ENCODE peak calls at places on chromosome 13, in six cellular contexts. H, T, Z, J, Q and R are unnamed samples.

GRCh38 chr13:21481359-21481758 is 22.3 kb upstream of the ZDHHC20 start:
- DNase-seq in J (no peak), T (no peak), Z (no peak), Q (no peak), H (no peak), R (no peak)

GRCh38 chr13:97125051-97125809 is 96.9 kb upstream of the MBNL2 start:
- DNase-seq in H (no peak), Q (no peak), T (peak; percentile 85), J (peak; percentile 75), Z (no peak), R (peak; percentile 75)

GRCh38 chr13:48412881-48413351 is at the start of gene LPAR6:
- DNase-seq in J (peak; percentile 86), H (no peak), Z (no peak), T (no peak), Q (no peak), R (peak; percentile 79)

GRCh38 chr13:32125746-32126145 is 94.2 kb downstream of the FRY start:
- DNase-seq in Q (no peak), J (no peak), Z (no peak), H (no peak), T (no peak), R (peak; percentile 73)

GRCh38 chr13:107339209-107339608 is 771.3 kb upstream of the ARGLU1 start:
- DNase-seq in J (no peak), Q (no peak), H (no peak), Z (no peak), T (no peak), R (no peak)

GRCh38 chr13:95228130-95228529 is 73.1 kb downstream of the ABCC4 start:
- DNase-seq in T (no peak), J (no peak), H (no peak), Z (no peak), Q (no peak), R (no peak)

GRCh38 chr13:42553098-42554046 is 20.6 kb upstream of the TNFSF11 start:
- DNase-seq in Z (no peak), Q (peak; percentile 37), J (peak; percentile 53), H (no peak), T (no peak), R (peak; percentile 66)

GRCh38 chr13:51000576-51001260 is 91.1 kb downstream of the RNASEH2B start:
- DNase-seq in J (peak; percentile 66), Q (peak; percentile 11), H (no peak), Z (no peak), T (no peak), R (peak; percentile 85)

GRCh38 chr13:105627270-105627669 is 908.2 kb downstream of the EFNB2 start:
- DNase-seq in Z (no peak), Q (no peak), J (peak; percentile 5), T (no peak), H (no peak), R (no peak)

GRCh38 chr13:40762849-40763248 is 8.1 kb downstream of the MRPS31 start:
- DNase-seq in Q (no peak), J (no peak), Z (no peak), T (no peak), H (no peak), R (peak; percentile 33)

GRCh38 chr13:89324582-89324981 is 1653.4 kb downstream of the SLITRK5 start:
- DNase-seq in H (no peak), Q (no peak), J (no peak), Z (no peak), T (no peak), R (no peak)

GRCh38 chr13:20489185-20489820 is 36.4 kb downstream of the CRYL1 start:
- DNase-seq in J (peak; percentile 46), T (no peak), Z (peak; percentile 49), H (peak; percentile 55), Q (no peak), R (no peak)

GRCh38 chr13:91242652-91243051 is 104.8 kb upstream of the MIR17HG start:
- DNase-seq in H (no peak), J (peak; percentile 1), Z (no peak), Q (no peak), T (no peak), R (no peak)

GRCh38 chr13:94696171-94696570 is 16.2 kb downstream of the SOX21 start:
- DNase-seq in H (no peak), Z (no peak), Q (no peak), T (no peak), J (no peak), R (no peak)

GRCh38 chr13:99542788-99543406 is 41.6 kb downstream of the TM9SF2 start:
- DNase-seq in Z (no peak), H (peak; percentile 62), J (no peak), Q (no peak), T (no peak), R (no peak)

GRCh38 chr13:98484289-98485219 is 92.4 kb downstream of the STK24 start:
- DNase-seq in Q (no peak), J (peak; percentile 89), Z (peak; percentile 85), H (no peak), T (peak; percentile 90), R (peak; percentile 90)
- TF ChIP-seq CTCF in Q (no peak), J (no peak), Z (no peak), H (no peak), T (no peak), R (peak; percentile 11)

GRCh38 chr13:46179576-46180368 is 2.2 kb downstream of the LCP1 start:
- DNase-seq in Z (peak; percentile 43), J (no peak), Q (no peak), H (peak; percentile 72), T (no peak), R (no peak)

GRCh38 chr13:46178821-46179220 is 3.2 kb downstream of the LCP1 start:
- DNase-seq in T (no peak), J (no peak), Q (no peak), Z (no peak), H (no peak), R (no peak)

GRCh38 chr13:46178143-46178542 is 3.8 kb downstream of the LCP1 start:
- DNase-seq in Z (no peak), H (no peak), T (no peak), J (no peak), Q (no peak), R (no peak)

GRCh38 chr13:46173656-46174055 is 8.3 kb downstream of the LCP1 start:
- DNase-seq in H (peak; percentile 47), J (no peak), T (no peak), Z (no peak), Q (no peak), R (no peak)

DNA sequence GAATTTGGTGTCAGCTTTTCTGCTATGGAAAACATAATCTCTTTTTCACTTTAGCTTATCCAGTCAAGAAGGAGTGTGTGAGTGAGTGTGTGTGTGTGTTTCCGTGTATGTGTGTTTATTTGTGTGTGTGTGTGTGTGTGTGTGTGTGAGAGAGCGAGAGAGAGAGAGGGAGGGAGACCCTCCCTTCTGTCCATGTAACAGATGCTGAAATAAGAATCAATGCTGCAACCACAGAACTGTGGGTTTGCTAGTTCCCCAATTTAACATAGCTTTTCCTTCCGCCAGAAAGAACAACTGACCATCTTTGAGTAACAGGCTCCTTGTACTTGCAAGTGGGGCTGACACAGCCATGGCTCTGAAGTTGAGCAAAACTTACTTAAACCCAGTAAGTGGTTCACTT is 5.2 kb downstream of the LCP1 start:
- DNase-seq in T (no peak), H (peak; percentile 83), Z (no peak), J (no peak), Q (no peak), R (no peak)
- H3K4me3 ChIP-seq in T (peak overlapping the region; percentile 21), H (peak overlapping the region; percentile 92), Z (no peak overlapping the region), J (no peak overlapping the region), Q (no peak overlapping the region), R (no peak overlapping the region)

GRCh38 chr13:80604094-80604493 is 263.2 kb upstream of the SPRY2 start:
- DNase-seq in Z (no peak), Q (no peak), H (no peak), T (no peak), J (peak; percentile 63), R (peak; percentile 37)
- TF ChIP-seq CTCF in Z (no peak), Q (no peak), H (no peak), T (no peak), J (peak; percentile 32), R (peak; percentile 34)

GRCh38 chr13:74133657-74134201 is 475 bp downstream of the KLF12 start:
- DNase-seq in Q (peak; percentile 92), J (peak; percentile 98), Z (peak; percentile 73), H (peak; percentile 95), T (peak; percentile 89), R (peak; percentile 95)

GRCh38 chr13:74132768-74133656 is 1.2 kb downstream of the KLF12 start:
- DNase-seq in Z (peak; percentile 36), H (peak; percentile 67), J (peak; percentile 68), T (peak; percentile 83), Q (no peak), R (no peak)

GRCh38 chr13:74132152-74132767 is 1.9 kb downstream of the KLF12 start:
- DNase-seq in Q (no peak), H (peak; percentile 76), T (no peak), J (peak; percentile 49), Z (no peak), R (peak; percentile 67)

GRCh38 chr13:74129500-74130144 is 4.6 kb downstream of the KLF12 start:
- DNase-seq in Z (no peak), Q (no peak), H (peak; percentile 43), J (no peak), T (no peak), R (peak; percentile 18)

GRCh38 chr13:74131206-74131605 is 3.0 kb downstream of the KLF12 start:
- DNase-seq in T (no peak), H (peak; percentile 32), Q (no peak), Z (no peak), J (peak; percentile 27), R (peak; percentile 17)
- H3K4me3 ChIP-seq in T (no peak overlapping the region), H (peak overlapping the region; percentile 86), Q (peak overlapping the region; percentile 87), Z (no peak overlapping the region), J (no peak overlapping the region), R (peak overlapping the region; percentile 42)

DNA sequence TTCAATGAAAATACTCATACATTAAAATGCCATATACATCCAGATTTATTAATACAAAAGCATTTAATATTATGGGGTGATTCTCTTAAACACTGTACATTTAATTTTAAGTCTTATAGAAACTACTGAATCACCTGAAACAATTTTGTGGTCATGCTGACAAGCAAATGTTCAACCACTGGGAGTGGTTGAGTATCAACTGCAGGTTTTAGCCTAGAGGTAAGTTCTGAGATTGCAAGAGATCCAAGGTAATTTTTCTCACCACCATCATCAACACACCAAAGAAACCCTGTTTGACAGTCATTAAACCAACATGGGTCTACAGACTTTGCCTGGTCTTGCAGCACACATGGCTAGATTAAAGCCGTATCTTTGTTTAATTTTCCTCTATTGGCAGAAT is 196.3 kb downstream of the LHFPL6 start:
- DNase-seq in Q (no peak), T (no peak), J (no peak), Z (no peak), H (peak; percentile 14), R (no peak)
- TF ChIP-seq CTCF in Q (no peak), T (no peak), J (no peak), Z (no peak), H (peak; percentile 44), R (peak; percentile 15)

GRCh38 chr13:78520425-78520824 is 82.9 kb downstream of the POU4F1 start:
- DNase-seq in J (no peak), Q (no peak), Z (no peak), T (no peak), H (no peak), R (no peak)
- H3K4me3 ChIP-seq in J (no peak overlapping the region), Q (no peak overlapping the region), Z (no peak overlapping the region), T (no peak overlapping the region), H (no peak overlapping the region), R (no peak overlapping the region)